ENCODE peak calls at places on chromosome 22, in nine cellular contexts. U is cardiac fibroblast, M is neural progenitor cell, Y is spleen, V is AG04450, Z is GM23338, F is psoas muscle, B is nephron progenitor cell, L is astrocyte of the spinal cord. G is an unnamed sample.

GRCh38 chr22:42714308-42714707 is 6.4 kb downstream of the A4GALT start:
- DNase-seq in U (no peak), M (no peak), Y (no peak), V (no peak), Z (no peak), F (no peak), B (no peak), L (no peak), G (no peak)

GRCh38 chr22:28831140-28832072 is 31.0 kb upstream of the XBP1 start:
- DNase-seq in U (no peak), M (no peak), Y (no peak), V (no peak), Z (no peak), F (no peak), B (no peak), L (no peak), G (no peak)

GRCh38 chr22:41603873-41604332 is 14.3 kb upstream of the PMM1 start:
- DNase-seq in U (no peak), M (no peak), Y (peak; percentile 10), V (no peak), Z (no peak), F (no peak), B (no peak), L (peak; percentile 24), G (no peak)

GRCh38 chr22:41571786-41572185 is 11.0 kb downstream of the CSDC2 start:
- DNase-seq in U (no peak), M (no peak), Y (no peak), V (no peak), Z (no peak), F (no peak), B (no peak), L (no peak), G (no peak)

GRCh38 chr22:40401532-40401931 is 31.1 kb downstream of the SGSM3 start:
- DNase-seq in U (no peak), M (no peak), Y (peak; percentile 79), V (no peak), Z (no peak), F (no peak), B (no peak), L (no peak), G (no peak)

GRCh38 chr22:43393132-43393844 is 18.5 kb upstream of the MPPED1 start:
- DNase-seq in U (no peak), M (peak; percentile 40), Y (no peak), V (no peak), Z (no peak), F (no peak), B (no peak), L (no peak), G (no peak)

GRCh38 chr22:33400061-33400840 is 342.1 kb upstream of the SYN3 start:
- DNase-seq in U (no peak), M (no peak), Y (no peak), V (no peak), Z (no peak), F (no peak), B (no peak), L (no peak), G (no peak)

GRCh38 chr22:49163258-49163959 is 664.3 kb downstream of the BRD1 start:
- DNase-seq in U (no peak), M (no peak), Y (peak; percentile 54), V (no peak), Z (no peak), F (no peak), B (no peak), L (no peak), G (no peak)

GRCh38 chr22:40609216-40609615 is 27.3 kb downstream of the MRTFA start:
- DNase-seq in U (peak; percentile 45), M (no peak), Y (no peak), V (no peak), Z (no peak), F (no peak), B (no peak), L (no peak), G (no peak)

GRCh38 chr22:38433871-38434270 is 21.1 kb downstream of the KCNJ4 start:
- DNase-seq in U (no peak), M (no peak), Y (no peak), V (no peak), Z (no peak), F (no peak), B (no peak), L (no peak), G (no peak)

GRCh38 chr22:38435960-38436359 is 19.0 kb downstream of the KCNJ4 start:
- DNase-seq in U (no peak), M (no peak), Y (no peak), V (no peak), Z (no peak), F (no peak), B (no peak), L (no peak), G (no peak)

GRCh38 chr22:38437416-38437815 is 17.6 kb downstream of the KCNJ4 start:
- DNase-seq in U (no peak), M (no peak), Y (no peak), V (no peak), Z (no peak), F (no peak), B (no peak), L (no peak), G (no peak)

GRCh38 chr22:38436629-38437395 is 18.2 kb downstream of the KCNJ4 start:
- DNase-seq in U (no peak), M (no peak), Y (no peak), V (no peak), Z (no peak), F (no peak), B (no peak), L (no peak), G (no peak)

DNA sequence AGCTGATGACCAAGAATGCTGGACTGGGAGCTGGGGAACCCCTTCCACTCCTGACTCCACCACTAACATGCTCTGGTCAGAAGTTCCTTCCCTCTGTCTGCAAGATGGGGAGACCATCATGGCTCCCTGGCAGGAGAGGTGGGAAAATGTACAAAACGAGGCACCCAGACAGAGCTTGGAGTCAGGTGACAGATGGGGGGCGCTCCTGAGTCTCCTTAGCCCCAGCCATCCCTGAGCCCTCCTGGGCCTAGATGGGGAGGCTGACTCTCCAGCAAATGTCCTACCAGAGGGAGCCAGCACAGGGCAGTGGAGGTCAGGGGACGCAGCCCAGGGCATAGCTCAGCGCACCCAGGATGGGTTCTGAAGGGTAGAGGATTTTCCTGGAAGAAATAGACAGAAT is 20.0 kb downstream of the KCNJ4 start:
- DNase-seq in U (no peak), M (peak; percentile 53), Y (no peak), V (no peak), Z (peak; percentile 65), F (no peak), B (no peak), L (no peak), G (no peak)
- TF ChIP-seq CTCF in U (no peak), M (peak; percentile 43), Y (no peak), V (no peak), Z (peak; percentile 73), F (no peak), B (no peak), L (no peak), G (no peak)

GRCh38 chr22:47012589-47013365 is 250.3 kb downstream of the TBC1D22A start:
- DNase-seq in U (no peak), M (no peak), Y (no peak), V (peak; percentile 2), Z (peak; percentile 50), F (no peak), B (no peak), L (peak; percentile 57), G (no peak)
- TF ChIP-seq CTCF in U (peak; percentile 12), M (peak; percentile 36), Y (no peak), V (peak; percentile 26), Z (peak; percentile 36), F (no peak), B (peak; percentile 30), L (peak; percentile 18), G (no peak)

GRCh38 chr22:19356708-19357269 is 65.3 kb upstream of the CLTCL1 start:
- DNase-seq in U (no peak), M (no peak), Y (no peak), V (no peak), Z (no peak), F (no peak), B (no peak), L (no peak), G (no peak)
- TF ChIP-seq CTCF in U (no peak), M (no peak), Y (no peak), V (no peak), Z (no peak), F (no peak), B (no peak), L (no peak), G (no peak)

GRCh38 chr22:45508814-45509213 is 6.1 kb downstream of the FBLN1 start:
- DNase-seq in U (no peak), M (no peak), Y (no peak), V (no peak), Z (no peak), F (no peak), B (no peak), L (no peak), G (no peak)

GRCh38 chr22:45511847-45512261 is 9.2 kb downstream of the FBLN1 start:
- DNase-seq in U (peak; percentile 83), M (no peak), Y (no peak), V (peak; percentile 88), Z (no peak), F (peak; percentile 90), B (peak; percentile 49), L (peak; percentile 92), G (no peak)

GRCh38 chr22:45510376-45511232 is 7.9 kb downstream of the FBLN1 start:
- DNase-seq in U (no peak), M (no peak), Y (no peak), V (no peak), Z (no peak), F (peak; percentile 28), B (no peak), L (no peak), G (no peak)

GRCh38 chr22:45515678-45516077 is 13.0 kb downstream of the FBLN1 start:
- DNase-seq in U (no peak), M (no peak), Y (no peak), V (no peak), Z (no peak), F (peak; percentile 69), B (no peak), L (no peak), G (no peak)

GRCh38 chr22:45512363-45512762 is 9.7 kb downstream of the FBLN1 start:
- DNase-seq in U (no peak), M (no peak), Y (no peak), V (no peak), Z (no peak), F (no peak), B (no peak), L (no peak), G (no peak)
- TF ChIP-seq CTCF in U (no peak), M (no peak), Y (no peak), V (no peak), Z (no peak), F (no peak), B (no peak), L (no peak), G (no peak)

GRCh38 chr22:45314789-45315188 is 5.1 kb downstream of the FAM118A start:
- DNase-seq in U (no peak), M (no peak), Y (no peak), V (no peak), Z (no peak), F (no peak), B (no peak), L (no peak), G (no peak)
- TF ChIP-seq CTCF in U (no peak), M (no peak), Y (no peak), V (no peak), Z (no peak), F (no peak), B (no peak), L (no peak), G (no peak)

GRCh38 chr22:36368359-36368983 is 19.3 kb downstream of the MYH9 start:
- DNase-seq in U (peak; percentile 85), M (peak; percentile 94), Y (no peak), V (peak; percentile 63), Z (peak; percentile 98), F (no peak), B (peak; percentile 58), L (peak; percentile 79), G (peak; percentile 55)
- TF ChIP-seq CTCF in U (no peak), M (no peak), Y (no peak), V (peak; percentile 3), Z (no peak), F (no peak), B (no peak), L (peak; percentile 9), G (no peak)

G was measured in mesothelial cell of epicardium.